ENCODE peak calls at places on chromosome 15, in four cellular contexts. One of them, this sample, is unnamed.

GRCh38 chr15:60568883-60569495 is 90.0 kb upstream of the ICE2 start:
- DNase-seq in heart left ventricle: no peak
- DNase-seq in neural progenitor cell: no peak
- DNase-seq in body of pancreas: no peak
- DNase-seq in this sample: no peak

GRCh38 chr15:80606571-80606970 is 88.5 kb upstream of the ABHD17C start:
- DNase-seq in heart left ventricle: no peak
- DNase-seq in neural progenitor cell: no peak
- DNase-seq in body of pancreas: no peak
- DNase-seq in this sample: no peak

GRCh38 chr15:38551720-38552627 is 12.6 kb downstream of the RASGRP1 start:
- DNase-seq in heart left ventricle: no peak
- DNase-seq in neural progenitor cell: no peak
- DNase-seq in body of pancreas: no peak
- DNase-seq in this sample: no peak

GRCh38 chr15:34642252-34642651 is 58.8 kb upstream of the GOLGA8B start:
- DNase-seq in heart left ventricle: no peak
- DNase-seq in neural progenitor cell: peak; percentile 37
- DNase-seq in body of pancreas: no peak
- DNase-seq in this sample: no peak

GRCh38 chr15:42510258-42511009 is 15.0 kb downstream of the SNAP23 start:
- DNase-seq in heart left ventricle: no peak
- DNase-seq in neural progenitor cell: no peak
- DNase-seq in body of pancreas: no peak
- DNase-seq in this sample: no peak

GRCh38 chr15:39456582-39457330 is 124.1 kb upstream of the THBS1 start:
- DNase-seq in heart left ventricle: no peak
- DNase-seq in neural progenitor cell: no peak
- DNase-seq in body of pancreas: no peak
- DNase-seq in this sample: no peak

GRCh38 chr15:26045516-26045915 is 182.4 kb upstream of the ATP10A start:
- DNase-seq in heart left ventricle: no peak
- DNase-seq in neural progenitor cell: no peak
- DNase-seq in body of pancreas: no peak
- DNase-seq in this sample: no peak

GRCh38 chr15:66722757-66723540 is 20.9 kb downstream of the SMAD6 start:
- DNase-seq in heart left ventricle: peak; percentile 22
- DNase-seq in neural progenitor cell: no peak
- DNase-seq in body of pancreas: no peak
- DNase-seq in this sample: no peak

GRCh38 chr15:93130111-93130510 is 41.1 kb upstream of the RGMA start:
- DNase-seq in heart left ventricle: no peak
- DNase-seq in neural progenitor cell: no peak
- DNase-seq in body of pancreas: no peak
- DNase-seq in this sample: no peak

GRCh38 chr15:81536296-81536695 is 162.3 kb upstream of the TMC3 start:
- DNase-seq in heart left ventricle: no peak
- DNase-seq in neural progenitor cell: no peak
- DNase-seq in body of pancreas: no peak
- DNase-seq in this sample: no peak

GRCh38 chr15:99956022-99956775 is 223.0 kb upstream of the LYSMD4 start:
- DNase-seq in heart left ventricle: no peak
- DNase-seq in neural progenitor cell: no peak
- DNase-seq in body of pancreas: no peak
- DNase-seq in this sample: no peak

GRCh38 chr15:93703092-93703785 is 528.1 kb upstream of the MCTP2 start:
- DNase-seq in heart left ventricle: no peak
- DNase-seq in neural progenitor cell: no peak
- DNase-seq in body of pancreas: no peak
- DNase-seq in this sample: no peak

GRCh38 chr15:92141607-92142006 is 252.1 kb upstream of the ST8SIA2 start:
- DNase-seq in heart left ventricle: no peak
- DNase-seq in neural progenitor cell: no peak
- DNase-seq in body of pancreas: no peak
- DNase-seq in this sample: no peak

GRCh38 chr15:101496198-101496986 is 6.9 kb upstream of the PCSK6 start:
- DNase-seq in heart left ventricle: no peak
- DNase-seq in neural progenitor cell: peak; percentile 34
- DNase-seq in body of pancreas: no peak
- DNase-seq in this sample: no peak

GRCh38 chr15:101528108-101528916 is 38.8 kb upstream of the PCSK6 start:
- DNase-seq in heart left ventricle: peak; percentile 68
- DNase-seq in neural progenitor cell: no peak
- DNase-seq in body of pancreas: peak; percentile 84
- DNase-seq in this sample: no peak

GRCh38 chr15:31469801-31470545 is 143.3 kb downstream of the KLF13 start:
- DNase-seq in heart left ventricle: no peak
- DNase-seq in neural progenitor cell: no peak
- DNase-seq in body of pancreas: no peak
- DNase-seq in this sample: no peak

GRCh38 chr15:85642693-85643058 is 152.0 kb downstream of the KLHL25 start:
- DNase-seq in heart left ventricle: peak; percentile 71
- DNase-seq in neural progenitor cell: no peak
- DNase-seq in body of pancreas: no peak
- DNase-seq in this sample: no peak

GRCh38 chr15:38874464-38874863 is 309.9 kb upstream of the RASGRP1 start:
- DNase-seq in heart left ventricle: no peak
- DNase-seq in neural progenitor cell: no peak
- DNase-seq in body of pancreas: no peak
- DNase-seq in this sample: no peak

GRCh38 chr15:80514071-80514780 is 110.0 kb downstream of the ARNT2 start:
- DNase-seq in heart left ventricle: no peak
- DNase-seq in neural progenitor cell: no peak
- DNase-seq in body of pancreas: no peak
- DNase-seq in this sample: no peak

GRCh38 chr15:98311566-98312188 is 336.7 kb upstream of the IGF1R start:
- DNase-seq in heart left ventricle: peak; percentile 57
- DNase-seq in neural progenitor cell: peak; percentile 77
- DNase-seq in body of pancreas: peak; percentile 86
- DNase-seq in this sample: peak; percentile 71

GRCh38 chr15:63823253-63823844 is 10.4 kb downstream of the HERC1 start:
- DNase-seq in heart left ventricle: no peak
- DNase-seq in neural progenitor cell: no peak
- DNase-seq in body of pancreas: no peak
- DNase-seq in this sample: no peak

GRCh38 chr15:74378853-74379252 is 11.4 kb upstream of the CYP11A1 start:
- DNase-seq in heart left ventricle: no peak
- DNase-seq in neural progenitor cell: no peak
- DNase-seq in body of pancreas: no peak
- DNase-seq in this sample: no peak

GRCh38 chr15:36940207-36940606 is 160.1 kb downstream of the MEIS2 start:
- DNase-seq in heart left ventricle: no peak
- DNase-seq in neural progenitor cell: no peak
- DNase-seq in body of pancreas: no peak
- DNase-seq in this sample: no peak

GRCh38 chr15:43376017-43376705 is 5.3 kb downstream of the TUBGCP4 start:
- DNase-seq in heart left ventricle: no peak
- DNase-seq in neural progenitor cell: peak; percentile 69
- DNase-seq in body of pancreas: peak; percentile 13
- DNase-seq in this sample: peak; percentile 12

GRCh38 chr15:78387678-78388077 is 47.5 kb downstream of the CRABP1 start:
- DNase-seq in heart left ventricle: no peak
- DNase-seq in neural progenitor cell: no peak
- DNase-seq in body of pancreas: no peak
- DNase-seq in this sample: no peak

GRCh38 chr15:86275361-86275760 is 195.7 kb downstream of the AGBL1 start:
- DNase-seq in heart left ventricle: no peak
- DNase-seq in neural progenitor cell: no peak
- DNase-seq in body of pancreas: no peak
- DNase-seq in this sample: no peak

GRCh38 chr15:33313491-33313890 is 2.7 kb downstream of the RYR3 start:
- DNase-seq in heart left ventricle: no peak
- DNase-seq in neural progenitor cell: no peak
- DNase-seq in body of pancreas: no peak
- DNase-seq in this sample: no peak
- H3K27me3 ChIP-seq in heart left ventricle: peaks cover 19% of the 10 kb centered on the region
- H3K27me3 ChIP-seq in neural progenitor cell: peaks cover 49% of the 10 kb centered on the region
- H3K27me3 ChIP-seq in body of pancreas: no peaks in the 10 kb centered on the region
- H3K27me3 ChIP-seq in this sample: peaks cover 50% of the 10 kb centered on the region

GRCh38 chr15:67832031-67832551 is 6.8 kb downstream of the SKOR1 start:
- DNase-seq in heart left ventricle: no peak
- DNase-seq in neural progenitor cell: peak; percentile 72
- DNase-seq in body of pancreas: no peak
- DNase-seq in this sample: no peak
- H3K27me3 ChIP-seq in heart left ventricle: peaks cover 91% of the 10 kb centered on the region
- H3K27me3 ChIP-seq in neural progenitor cell: peaks cover 99% of the 10 kb centered on the region
- H3K27me3 ChIP-seq in body of pancreas: no peaks in the 10 kb centered on the region
- H3K27me3 ChIP-seq in this sample: peaks cover 87% of the 10 kb centered on the region

GRCh38 chr15:69990566-69991391 is 106.9 kb downstream of the TLE3 start:
- DNase-seq in heart left ventricle: no peak
- DNase-seq in neural progenitor cell: peak; percentile 33
- DNase-seq in body of pancreas: no peak
- DNase-seq in this sample: no peak
- H3K27me3 ChIP-seq in heart left ventricle: peaks cover 10% of the 10 kb centered on the region
- H3K27me3 ChIP-seq in neural progenitor cell: no peaks in the 10 kb centered on the region
- H3K27me3 ChIP-seq in body of pancreas: no peaks in the 10 kb centered on the region
- H3K27me3 ChIP-seq in this sample: peaks cover 7% of the 10 kb centered on the region

GRCh38 chr15:68909601-68910000 is 20.7 kb upstream of the SPESP1 start:
- DNase-seq in heart left ventricle: no peak
- DNase-seq in neural progenitor cell: no peak
- DNase-seq in body of pancreas: no peak
- DNase-seq in this sample: no peak
- H3K27me3 ChIP-seq in heart left ventricle: no peaks in the 10 kb centered on the region
- H3K27me3 ChIP-seq in neural progenitor cell: no peaks in the 10 kb centered on the region
- H3K27me3 ChIP-seq in body of pancreas: no peaks in the 10 kb centered on the region
- H3K27me3 ChIP-seq in this sample: peaks cover 11% of the 10 kb centered on the region

GRCh38 chr15:89395996-89396395 is 61.4 kb upstream of the POLG start:
- DNase-seq in heart left ventricle: no peak
- DNase-seq in neural progenitor cell: no peak
- DNase-seq in body of pancreas: no peak
- DNase-seq in this sample: no peak
- H3K27me3 ChIP-seq in heart left ventricle: peaks cover 51% of the 10 kb centered on the region
- H3K27me3 ChIP-seq in neural progenitor cell: peaks cover 100% of the 10 kb centered on the region
- H3K27me3 ChIP-seq in body of pancreas: no peaks in the 10 kb centered on the region
- H3K27me3 ChIP-seq in this sample: peaks cover 42% of the 10 kb centered on the region

GRCh38 chr15:67819636-67820035 is 5.7 kb upstream of the SKOR1 start:
- DNase-seq in heart left ventricle: no peak
- DNase-seq in neural progenitor cell: no peak
- DNase-seq in body of pancreas: no peak
- DNase-seq in this sample: no peak

GRCh38 chr15:67820992-67821783 is 4.1 kb upstream of the SKOR1 start:
- DNase-seq in heart left ventricle: peak; percentile 64
- DNase-seq in neural progenitor cell: peak; percentile 89
- DNase-seq in body of pancreas: peak; percentile 47
- DNase-seq in this sample: no peak

GRCh38 chr15:67816668-67817067 is 8.6 kb upstream of the SKOR1 start:
- DNase-seq in heart left ventricle: no peak
- DNase-seq in neural progenitor cell: no peak
- DNase-seq in body of pancreas: no peak
- DNase-seq in this sample: no peak

GRCh38 chr15:67820147-67820991 is 4.9 kb upstream of the SKOR1 start:
- DNase-seq in heart left ventricle: no peak
- DNase-seq in neural progenitor cell: no peak
- DNase-seq in body of pancreas: no peak
- DNase-seq in this sample: no peak

GRCh38 chr15:67818464-67818863 is 6.8 kb upstream of the SKOR1 start:
- DNase-seq in heart left ventricle: no peak
- DNase-seq in neural progenitor cell: no peak
- DNase-seq in body of pancreas: no peak
- DNase-seq in this sample: no peak
- H3K27me3 ChIP-seq in heart left ventricle: peaks cover 59% of the 10 kb centered on the region
- H3K27me3 ChIP-seq in neural progenitor cell: peaks cover 72% of the 10 kb centered on the region
- H3K27me3 ChIP-seq in body of pancreas: no peaks in the 10 kb centered on the region
- H3K27me3 ChIP-seq in this sample: peaks cover 51% of the 10 kb centered on the region

DNA sequence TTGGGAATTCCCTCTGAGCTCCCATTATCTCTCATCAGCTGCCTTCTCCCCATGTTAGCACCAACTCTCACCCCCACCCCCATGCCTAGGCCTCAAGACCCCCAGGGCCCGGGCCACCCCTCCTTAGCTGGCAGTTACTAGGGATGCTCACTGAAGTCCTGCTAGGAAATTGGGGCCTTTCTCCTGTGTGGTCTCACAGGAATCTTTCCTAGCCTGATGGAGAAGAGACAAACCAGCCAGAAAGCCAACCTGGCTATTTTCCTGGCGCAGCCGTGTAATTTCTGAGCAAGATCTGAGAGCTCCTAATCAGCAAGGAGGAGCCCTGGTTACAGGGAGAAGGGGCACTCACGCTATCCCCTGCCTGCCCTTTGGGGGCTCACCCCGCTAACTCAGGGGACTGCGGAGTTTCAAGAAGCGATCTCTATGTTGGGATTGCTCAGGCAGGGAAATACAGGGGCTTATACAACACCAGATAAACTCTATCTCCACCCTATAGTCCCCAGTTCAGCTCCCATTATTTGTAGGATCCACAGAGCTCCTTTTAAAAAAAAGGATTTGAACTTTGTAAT is 25.1 kb downstream of the NR2F2 start:
- DNase-seq in heart left ventricle: no peak
- DNase-seq in neural progenitor cell: peak; percentile 56
- DNase-seq in body of pancreas: no peak
- DNase-seq in this sample: no peak
- H3K27me3 ChIP-seq in heart left ventricle: peaks cover 98% of the 10 kb centered on the region
- H3K27me3 ChIP-seq in neural progenitor cell: peaks cover 96% of the 10 kb centered on the region
- H3K27me3 ChIP-seq in body of pancreas: peaks cover 7% of the 10 kb centered on the region
- H3K27me3 ChIP-seq in this sample: peaks cover 93% of the 10 kb centered on the region

GRCh38 chr15:65354835-65355172 is 23.0 kb downstream of the IGDCC3 start:
- DNase-seq in heart left ventricle: no peak
- DNase-seq in neural progenitor cell: no peak
- DNase-seq in body of pancreas: no peak
- DNase-seq in this sample: no peak
- H3K27me3 ChIP-seq in heart left ventricle: peaks cover 13% of the 10 kb centered on the region
- H3K27me3 ChIP-seq in neural progenitor cell: peaks cover 46% of the 10 kb centered on the region
- H3K27me3 ChIP-seq in body of pancreas: no peaks in the 10 kb centered on the region
- H3K27me3 ChIP-seq in this sample: peaks cover 54% of the 10 kb centered on the region

GRCh38 chr15:91126080-91126479 is 26.0 kb downstream of the SV2B start:
- DNase-seq in heart left ventricle: no peak
- DNase-seq in neural progenitor cell: no peak
- DNase-seq in body of pancreas: no peak
- DNase-seq in this sample: no peak
- H3K27me3 ChIP-seq in heart left ventricle: no peaks in the 10 kb centered on the region
- H3K27me3 ChIP-seq in neural progenitor cell: no peaks in the 10 kb centered on the region
- H3K27me3 ChIP-seq in body of pancreas: no peaks in the 10 kb centered on the region
- H3K27me3 ChIP-seq in this sample: peaks cover 31% of the 10 kb centered on the region

This sample was measured in CD4-positive, alpha-beta T cell.